ENCODE peak calls at places on chromosome 1, in eight cellular contexts. I, N, M, V, W, A, B and C are unnamed samples.

GRCh38 chr1:23385119-23385621 is 15.5 kb upstream of the ZNF436 start:
- DNase-seq in I (no peak), N (no peak), M (no peak), V (no peak), W (peak), A (peak), B (no peak), C (no peak)

GRCh38 chr1:78284354-78284753 is 206.4 kb upstream of the PTGFR start:
- DNase-seq in I (no peak), N (peak), M (no peak), V (no peak), W (no peak), A (peak), B (no peak), C (peak)

GRCh38 chr1:94270801-94271203 is 33.4 kb upstream of the ARHGAP29 start:
- DNase-seq in I (no peak), N (no peak), M (no peak), V (no peak), W (peak), A (no peak), B (no peak), C (no peak)

GRCh38 chr1:227749916-227750710 is 14.9 kb downstream of the SNAP47 start:
- DNase-seq in I (no peak), N (no peak), M (no peak), V (no peak), W (no peak), A (no peak), B (no peak), C (no peak)

GRCh38 chr1:27476222-27476621 is 13.7 kb downstream of the WASF2 start:
- DNase-seq in I (no peak), N (no peak), M (no peak), V (no peak), W (no peak), A (peak), B (no peak), C (no peak)

GRCh38 chr1:212743901-212744475 is 44.3 kb upstream of the BATF3 start:
- DNase-seq in I (no peak), N (no peak), M (no peak), V (no peak), W (no peak), A (no peak), B (no peak), C (no peak)

GRCh38 chr1:100606438-100606837 is 68.5 kb downstream of the GPR88 start:
- DNase-seq in I (peak), N (peak), M (no peak), V (no peak), W (peak), A (no peak), B (no peak), C (no peak)

GRCh38 chr1:29033829-29034466 is 89.8 kb downstream of the TMEM200B start:
- DNase-seq in I (peak), N (no peak), M (peak), V (no peak), W (peak), A (no peak), B (peak), C (no peak)